ENCODE peak calls at places on chromosomes 7 and 10, in eight cellular contexts. U, F, M, G, X, I, H and E are unnamed samples. For H3K27me3, the result is how much of the 10 kb centered on the place peaks cover.

GRCh38 chr7:17870406-17870805 is 69.9 kb downstream of the SNX13 start:
- DNase-seq in U (no peak), F (no peak), M (no peak), G (no peak), X (no peak), I (no peak), H (no peak), E (no peak)

GRCh38 chr7:48786951-48787350 is 137.4 kb upstream of the CDC14C start:
- DNase-seq in U (no peak), F (no peak), M (no peak), G (no peak), X (no peak), I (no peak), H (no peak), E (no peak)

GRCh38 chr10:34286136-34286739 is 528.9 kb downstream of the PARD3 start:
- DNase-seq in U (no peak), F (no peak), M (no peak), G (no peak), X (no peak), I (no peak), H (no peak), E (no peak)

GRCh38 chr7:30596043-30596641 is 1.5 kb downstream of the GARS1 start:
- DNase-seq in U (no peak), F (no peak), M (peak), G (peak), X (peak), I (no peak), H (peak), E (no peak)

GRCh38 chr10:7239312-7239985 is 171.4 kb downstream of the SFMBT2 start:
- DNase-seq in U (no peak), F (no peak), M (no peak), G (no peak), X (no peak), I (no peak), H (no peak), E (no peak)

GRCh38 chr10:52004342-52004949 is 305.1 kb upstream of the CSTF2T start:
- DNase-seq in U (no peak), F (no peak), M (no peak), G (no peak), X (no peak), I (no peak), H (peak), E (no peak)

GRCh38 chr10:3142146-3142875 is 30.3 kb downstream of the PITRM1 start:
- DNase-seq in U (no peak), F (no peak), M (no peak), G (no peak), X (no peak), I (no peak), H (no peak), E (no peak)

GRCh38 chr10:45315508-45315907 is at the start of gene OR13A1:
- DNase-seq in U (no peak), F (no peak), M (no peak), G (no peak), X (no peak), I (no peak), H (no peak), E (no peak)

GRCh38 chr10:71748671-71749191 is 24.6 kb downstream of the VSIR start:
- DNase-seq in U (peak), F (peak), M (peak), G (peak), X (no peak), I (peak), H (peak), E (no peak)

GRCh38 chr7:42479452-42480303 is 242.7 kb upstream of the GLI3 start:
- DNase-seq in U (no peak), F (no peak), M (no peak), G (no peak), X (no peak), I (no peak), H (no peak), E (no peak)

GRCh38 chr10:130409931-130410330 is 273.7 kb downstream of the GLRX3 start:
- DNase-seq in U (no peak), F (no peak), M (no peak), G (no peak), X (no peak), I (no peak), H (no peak), E (no peak)

GRCh38 chr10:131773321-131773988 is 127.4 kb upstream of the PPP2R2D start:
- DNase-seq in U (no peak), F (no peak), M (no peak), G (no peak), X (no peak), I (no peak), H (no peak), E (no peak)

GRCh38 chr10:132593900-132594876 is 56.6 kb downstream of the INPP5A start:
- DNase-seq in U (no peak), F (peak), M (no peak), G (peak), X (no peak), I (no peak), H (no peak), E (no peak)

GRCh38 chr10:50653142-50653541 is 29.4 kb upstream of the SGMS1 start:
- DNase-seq in U (no peak), F (no peak), M (no peak), G (no peak), X (peak), I (no peak), H (no peak), E (peak)

GRCh38 chr7:91248996-91249395 is 15.2 kb upstream of the FZD1 start:
- DNase-seq in U (no peak), F (no peak), M (no peak), G (no peak), X (no peak), I (no peak), H (no peak), E (no peak)

GRCh38 chr10:77571490-77571889 is 66.1 kb downstream of the KCNMA1 start:
- DNase-seq in U (no peak), F (no peak), M (no peak), G (peak), X (peak), I (peak), H (no peak), E (no peak)

GRCh38 chr10:72757712-72758111 is 65.8 kb downstream of the MCU start:
- DNase-seq in U (no peak), F (no peak), M (no peak), G (no peak), X (no peak), I (no peak), H (no peak), E (no peak)

GRCh38 chr7:66682350-66683093 is 53.8 kb downstream of the KCTD7 start:
- DNase-seq in U (peak), F (no peak), M (no peak), G (peak), X (peak), I (peak), H (peak), E (no peak)

GRCh38 chr7:10789170-10789569 is 184.5 kb upstream of the PHF14 start:
- DNase-seq in U (no peak), F (no peak), M (no peak), G (no peak), X (no peak), I (no peak), H (no peak), E (no peak)

GRCh38 chr10:99807786-99808185 is 25.3 kb downstream of the ABCC2 start:
- DNase-seq in U (no peak), F (no peak), M (no peak), G (no peak), X (no peak), I (no peak), H (no peak), E (no peak)

GRCh38 chr10:127151981-127152699 is 44.3 kb downstream of the INSYN2A start:
- DNase-seq in U (no peak), F (peak), M (peak), G (no peak), X (no peak), I (no peak), H (no peak), E (no peak)

GRCh38 chr10:20166291-20166690 is 350.1 kb downstream of the PLXDC2 start:
- DNase-seq in U (no peak), F (no peak), M (no peak), G (no peak), X (no peak), I (no peak), H (no peak), E (no peak)

GRCh38 chr7:131111081-131111576 is 216.5 kb upstream of the MKLN1 start:
- DNase-seq in U (no peak), F (no peak), M (no peak), G (peak), X (no peak), I (no peak), H (peak), E (no peak)

GRCh38 chr7:1042161-1042833 is 2.0 kb upstream of the GPR146 start:
- DNase-seq in U (no peak), F (no peak), M (no peak), G (no peak), X (peak), I (peak), H (no peak), E (no peak)

GRCh38 chr7:41809487-41810257 is 106.8 kb upstream of the INHBA start:
- DNase-seq in U (no peak), F (no peak), M (peak), G (no peak), X (no peak), I (no peak), H (no peak), E (no peak)

GRCh38 chr10:811781-812180 is 119.7 kb downstream of the LARP4B start:
- DNase-seq in U (no peak), F (no peak), M (no peak), G (no peak), X (no peak), I (no peak), H (no peak), E (no peak)

GRCh38 chr10:130513686-130514476 is 377.7 kb downstream of the GLRX3 start:
- DNase-seq in U (no peak), F (no peak), M (no peak), G (no peak), X (no peak), I (no peak), H (no peak), E (no peak)

GRCh38 chr10:124176309-124177179 is 83.1 kb upstream of the CHST15 start:
- DNase-seq in U (no peak), F (no peak), M (no peak), G (no peak), X (no peak), I (no peak), H (no peak), E (no peak)

GRCh38 chr10:11225935-11226334 is 208.3 kb downstream of the CELF2 start:
- DNase-seq in U (no peak), F (no peak), M (no peak), G (peak), X (no peak), I (no peak), H (no peak), E (no peak)

GRCh38 chr10:119724630-119725549 is 960 bp upstream of the INPP5F start:
- DNase-seq in U (no peak), F (no peak), M (no peak), G (no peak), X (peak), I (no peak), H (peak), E (no peak)

GRCh38 chr10:9209105-9209798 is 1154.8 kb downstream of the GATA3 start:
- DNase-seq in U (peak), F (no peak), M (peak), G (peak), X (peak), I (peak), H (peak), E (peak)

GRCh38 chr7:115689941-115690340 is 340.6 kb downstream of the TFEC start:
- DNase-seq in U (no peak), F (no peak), M (no peak), G (no peak), X (no peak), I (no peak), H (no peak), E (no peak)

GRCh38 chr10:17607603-17608332 is 9.4 kb downstream of the HACD1 start:
- DNase-seq in U (no peak), F (no peak), M (no peak), G (no peak), X (no peak), I (no peak), H (peak), E (no peak)

GRCh38 chr10:23439920-23440875 is 1.3 kb downstream of the OTUD1 start:
- DNase-seq in U (peak), F (peak), M (peak), G (peak), X (peak), I (peak), H (no peak), E (peak)

GRCh38 chr7:55491346-55491745 is 81.0 kb downstream of the VOPP1 start:
- DNase-seq in U (no peak), F (no peak), M (no peak), G (no peak), X (no peak), I (no peak), H (no peak), E (no peak)

GRCh38 chr10:57664815-57665214 is 602.9 kb downstream of the IPMK start:
- DNase-seq in U (no peak), F (no peak), M (no peak), G (no peak), X (no peak), I (no peak), H (no peak), E (no peak)

GRCh38 chr10:52952391-52953079 is 180.0 kb upstream of the MBL2 start:
- DNase-seq in U (no peak), F (no peak), M (no peak), G (no peak), X (no peak), I (no peak), H (no peak), E (no peak)

GRCh38 chr7:8290645-8291308 is 28.8 kb upstream of the ICA1 start:
- DNase-seq in U (no peak), F (no peak), M (no peak), G (peak), X (peak), I (peak), H (no peak), E (no peak)

GRCh38 chr7:48139461-48139860 is 31.8 kb upstream of the ABCA13 start:
- DNase-seq in U (no peak), F (no peak), M (no peak), G (no peak), X (no peak), I (no peak), H (no peak), E (no peak)

GRCh38 chr10:117167346-117168134 is 29.5 kb upstream of the VAX1 start:
- DNase-seq in U (no peak), F (no peak), M (no peak), G (no peak), X (peak), I (no peak), H (no peak), E (no peak)

GRCh38 chr10:117169480-117169879 is 27.8 kb upstream of the KCNK18 start:
- DNase-seq in U (no peak), F (no peak), M (no peak), G (no peak), X (no peak), I (no peak), H (no peak), E (no peak)

GRCh38 chr10:117168729-117169128 is 28.6 kb upstream of the KCNK18 start:
- DNase-seq in U (no peak), F (no peak), M (no peak), G (no peak), X (no peak), I (no peak), H (no peak), E (no peak)

GRCh38 chr10:117166420-117167345 is 28.6 kb upstream of the VAX1 start:
- DNase-seq in U (no peak), F (no peak), M (no peak), G (no peak), X (peak), I (no peak), H (no peak), E (no peak)

GRCh38 chr10:117168135-117168674 is 29.1 kb upstream of the KCNK18 start:
- DNase-seq in U (peak), F (peak), M (peak), G (peak), X (peak), I (peak), H (peak), E (peak)
- H3K4me3 ChIP-seq in U (no peak), F (no peak), M (peak), G (peak), X (no peak), I (no peak), H (no peak), E (peak)

DNA sequence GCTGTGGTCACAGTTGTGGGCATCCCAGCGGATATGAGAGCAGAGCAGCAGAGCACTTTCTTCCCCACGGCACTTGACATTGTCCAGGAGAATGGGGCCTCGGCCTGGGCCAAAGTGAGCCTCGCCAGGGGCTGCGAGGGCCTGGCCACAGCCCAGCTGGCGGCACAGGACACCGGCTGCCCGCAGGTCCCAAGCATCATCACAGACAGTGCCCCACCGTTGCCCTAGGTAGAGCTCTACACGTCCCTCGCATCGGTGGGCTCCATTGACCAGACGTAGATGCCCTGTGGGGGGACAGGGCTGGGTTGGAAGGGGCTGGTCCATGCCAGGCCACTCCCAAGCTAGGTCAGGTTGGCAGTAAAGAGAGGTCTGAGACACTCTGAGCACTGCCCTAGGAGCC is 19.4 kb downstream of the SSC4D start:
- DNase-seq in U (no peak), F (no peak), M (no peak), G (no peak), X (no peak), I (no peak), H (no peak), E (no peak)
- H3K27ac ChIP-seq in U (no peak), F (no peak), M (no peak), G (no peak), X (no peak), I (no peak), H (no peak), E (no peak)

GRCh38 chr7:39605087-39605486 is 18.3 kb upstream of the RALA start:
- DNase-seq in U (no peak), F (no peak), M (no peak), G (no peak), X (no peak), I (no peak), H (no peak), E (no peak)

GRCh38 chr7:39603931-39604330 is 19.4 kb upstream of the RALA start:
- DNase-seq in U (no peak), F (no peak), M (no peak), G (no peak), X (no peak), I (no peak), H (no peak), E (no peak)

GRCh38 chr7:39606941-39607340 is 16.4 kb upstream of the RALA start:
- DNase-seq in U (no peak), F (no peak), M (no peak), G (no peak), X (no peak), I (no peak), H (no peak), E (no peak)

GRCh38 chr7:39606352-39606751 is 17.0 kb upstream of the RALA start:
- DNase-seq in U (no peak), F (no peak), M (no peak), G (no peak), X (no peak), I (no peak), H (no peak), E (no peak)

GRCh38 chr7:39602351-39602750 is 21.0 kb upstream of the RALA start:
- DNase-seq in U (no peak), F (no peak), M (no peak), G (no peak), X (no peak), I (no peak), H (no peak), E (no peak)
- H3K27me3 ChIP-seq in U (under half), F (under half), M (under half), G (under half), X (under half), I (under half), H (under half), E (under half)

GRCh38 chr10:102777696-102778530 is 34.2 kb downstream of the WBP1L start:
- DNase-seq in U (no peak), F (no peak), M (no peak), G (no peak), X (no peak), I (no peak), H (no peak), E (no peak)
- H3K4me3 ChIP-seq in U (no peak), F (no peak), M (no peak), G (no peak), X (no peak), I (no peak), H (no peak), E (peak)

DNA sequence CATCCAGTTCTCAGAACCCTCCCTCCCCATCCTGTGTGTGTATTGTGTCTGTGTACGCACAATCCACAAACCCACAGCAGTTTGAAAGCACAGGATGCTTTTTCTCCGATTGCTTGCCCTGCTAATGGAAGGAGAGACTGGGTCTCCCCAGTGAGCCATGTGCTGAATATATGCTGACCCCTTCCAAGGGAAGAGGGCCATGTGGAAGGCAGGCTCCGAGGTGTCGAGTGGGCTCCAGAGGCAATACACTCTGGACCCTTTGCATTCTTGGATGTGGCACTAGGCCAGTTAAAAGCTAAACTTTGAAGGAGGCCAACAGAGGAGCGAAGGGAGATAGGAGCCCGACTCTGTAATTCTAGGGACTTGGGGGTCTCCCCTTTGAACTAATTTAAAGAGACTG is 10.7 kb downstream of the DUSP5 start:
- DNase-seq in U (no peak), F (no peak), M (no peak), G (no peak), X (no peak), I (no peak), H (no peak), E (no peak)
- H3K27ac ChIP-seq in U (no peak), F (no peak), M (no peak), G (no peak), X (no peak), I (no peak), H (no peak), E (no peak)

GRCh38 chr7:29322023-29322712 is 127.6 kb downstream of the CHN2 start:
- DNase-seq in U (no peak), F (no peak), M (no peak), G (no peak), X (no peak), I (no peak), H (no peak), E (no peak)
- H3K27me3 ChIP-seq in U (under half), F (under half), M (under half), G (under half), X (under half), I (under half), H (under half), E (under half)